ENCODE peak calls at places on chromosomes 5 and 9, in five cellular contexts. I, H, S, F and J are unnamed samples.

GRCh38 chr5:89932771-89933181 is 476.8 kb downstream of the CETN3 start:
- DNase-seq in I (no peak), H (no peak), S (no peak), F (no peak), J (no peak)

GRCh38 chr5:77294212-77294611 is 83.7 kb downstream of the PDE8B start:
- DNase-seq in I (no peak), H (no peak), S (no peak), F (no peak), J (no peak)

GRCh38 chr9:34185778-34186551 is 7.1 kb downstream of the UBAP1 start:
- DNase-seq in I (no peak), H (no peak), S (no peak), F (no peak), J (peak)

GRCh38 chr9:97525451-97525850 is 24.0 kb downstream of the TMOD1 start:
- DNase-seq in I (no peak), H (no peak), S (no peak), F (no peak), J (peak)

GRCh38 chr5:76495870-76496269 is 92.8 kb downstream of the IQGAP2 start:
- DNase-seq in I (no peak), H (no peak), S (no peak), F (no peak), J (no peak)

GRCh38 chr5:78335976-78336375 is 24.4 kb upstream of the SCAMP1 start:
- DNase-seq in I (peak), H (no peak), S (no peak), F (no peak), J (no peak)

GRCh38 chr5:74396913-74397606 is 243.5 kb downstream of the ENC1 start:
- DNase-seq in I (no peak), H (no peak), S (no peak), F (no peak), J (no peak)

GRCh38 chr5:15421798-15422456 is 78.1 kb upstream of the FBXL7 start:
- DNase-seq in I (no peak), H (no peak), S (no peak), F (no peak), J (no peak)

GRCh38 chr9:27590636-27591035 is 17.4 kb upstream of the C9orf72 start:
- DNase-seq in I (no peak), H (no peak), S (no peak), F (no peak), J (peak)

GRCh38 chr5:116365006-116365496 is 209.6 kb downstream of the SEMA6A start:
- DNase-seq in I (no peak), H (no peak), S (no peak), F (no peak), J (no peak)

GRCh38 chr5:179275941-179276837 is 69.1 kb downstream of the ADAMTS2 start:
- DNase-seq in I (no peak), H (no peak), S (no peak), F (no peak), J (peak)

GRCh38 chr5:15791274-15791673 is 291.3 kb downstream of the FBXL7 start:
- DNase-seq in I (peak), H (no peak), S (no peak), F (no peak), J (no peak)

GRCh38 chr9:18799420-18799819 is 233.6 kb downstream of the SAXO1 start:
- DNase-seq in I (no peak), H (no peak), S (no peak), F (no peak), J (peak)

GRCh38 chr9:136220017-136220729 is 15.2 kb upstream of the LHX3 start:
- DNase-seq in I (no peak), H (no peak), S (no peak), F (no peak), J (peak)

GRCh38 chr5:34606101-34606500 is 50.0 kb upstream of the RAI14 start:
- DNase-seq in I (no peak), H (no peak), S (no peak), F (no peak), J (no peak)

GRCh38 chr9:86093788-86094555 is 5.4 kb downstream of the GOLM1 start:
- DNase-seq in I (no peak), H (peak), S (no peak), F (no peak), J (peak)

GRCh38 chr9:113963017-113963620 is 87.0 kb downstream of the ZNF618 start:
- DNase-seq in I (peak), H (peak), S (peak), F (peak), J (peak)

GRCh38 chr5:172926008-172926523 is 33.2 kb upstream of the RPL26L1 start:
- DNase-seq in I (no peak), H (no peak), S (no peak), F (no peak), J (no peak)

GRCh38 chr5:35999547-35999946 is 8.4 kb upstream of the UGT3A1 start:
- DNase-seq in I (no peak), H (no peak), S (no peak), F (no peak), J (no peak)

GRCh38 chr5:133686566-133686965 is 74.2 kb upstream of the FSTL4 start:
- DNase-seq in I (no peak), H (no peak), S (no peak), F (no peak), J (no peak)

GRCh38 chr9:13013976-13014375 is 239.2 kb downstream of the LURAP1L start:
- DNase-seq in I (no peak), H (no peak), S (no peak), F (no peak), J (peak)

GRCh38 chr5:149129181-149129580 is 12.1 kb upstream of the ABLIM3 start:
- DNase-seq in I (no peak), H (no peak), S (no peak), F (no peak), J (peak)

GRCh38 chr9:14302405-14302804 is 11.5 kb downstream of the NFIB start:
- DNase-seq in I (no peak), H (no peak), S (no peak), F (no peak), J (no peak)

GRCh38 chr9:88041447-88041846 is 67.1 kb upstream of the CDK20 start:
- DNase-seq in I (peak), H (no peak), S (no peak), F (no peak), J (peak)

GRCh38 chr5:82620957-82621600 is 342.9 kb upstream of the RPS23 start:
- DNase-seq in I (no peak), H (no peak), S (no peak), F (no peak), J (no peak)

GRCh38 chr5:172586118-172587060 is 54.7 kb upstream of the NEURL1B start:
- DNase-seq in I (no peak), H (no peak), S (no peak), F (no peak), J (no peak)

GRCh38 chr5:80238078-80238477 is 17.8 kb downstream of the SERINC5 start:
- DNase-seq in I (no peak), H (no peak), S (no peak), F (no peak), J (no peak)

GRCh38 chr9:93300175-93300572 is 116.2 kb downstream of the WNK2 start:
- DNase-seq in I (peak), H (no peak), S (no peak), F (no peak), J (no peak)

GRCh38 chr9:34249274-34249673 is 70.4 kb downstream of the UBAP1 start:
- DNase-seq in I (no peak), H (no peak), S (no peak), F (no peak), J (no peak)